ENCODE peak calls at places on chromosome 13, in seven cellular contexts. Z, B, E, W, I, D and H are unnamed samples.

GRCh38 chr13:91368676-91369425 is 21.4 kb downstream of the MIR17HG start:
- DNase-seq in I (peak), D (no peak), W (no peak), Z (no peak), B (peak), E (no peak), H (peak)

GRCh38 chr13:101916108-101916757 is 463.8 kb downstream of the ITGBL1 start:
- DNase-seq in I (peak), E (peak), D (peak), B (no peak), W (peak), Z (peak), H (no peak)

GRCh38 chr13:21663197-21663596 is 7.7 kb upstream of the FGF9 start:
- DNase-seq in D (no peak), E (peak), W (no peak), I (no peak), B (no peak), Z (no peak), H (no peak)

GRCh38 chr13:37429976-37430375 is 168.6 kb downstream of the POSTN start:
- DNase-seq in W (no peak), Z (no peak), D (no peak), B (peak), I (peak), E (peak), H (peak)

GRCh38 chr13:28324181-28324789 is 170.6 kb downstream of the FLT1 start:
- DNase-seq in Z (peak), I (peak), D (peak), W (peak), E (peak), B (peak), H (no peak)

GRCh38 chr13:109785141-109785891 is 1.1 kb downstream of the IRS2 start:
- DNase-seq in I (peak), B (peak), W (peak), E (peak), Z (peak), D (peak), H (peak)

GRCh38 chr13:102195566-102196462 is 206.0 kb downstream of the FGF14 start:
- DNase-seq in B (peak), D (peak), E (peak), W (no peak), I (peak), Z (no peak), H (peak)

GRCh38 chr13:28035146-28035782 is 46.8 kb upstream of the URAD start:
- DNase-seq in E (peak), B (peak), I (no peak), D (peak), Z (no peak), W (no peak), H (no peak)

GRCh38 chr13:67230774-67231480 is 791 bp upstream of the PCDH9 start:
- DNase-seq in I (peak), B (peak), W (peak), Z (peak), E (peak), D (peak), H (peak)

GRCh38 chr13:39035799-39036198 is 2.1 kb downstream of the PROSER1 start:
- DNase-seq in W (no peak), E (no peak), Z (no peak), D (no peak), B (no peak), I (no peak), H (no peak)

GRCh38 chr13:35964764-35965163 is 166.4 kb downstream of the DCLK1 start:
- DNase-seq in W (no peak), I (no peak), E (no peak), B (peak), D (no peak), Z (no peak), H (no peak)

GRCh38 chr13:36959438-36960116 is 39.5 kb upstream of the SMAD9 start:
- DNase-seq in Z (no peak), B (no peak), D (no peak), I (no peak), W (no peak), E (no peak), H (no peak)

GRCh38 chr13:27117947-27118346 is 53.7 kb downstream of the USP12 start:
- DNase-seq in Z (no peak), D (no peak), I (no peak), B (no peak), W (no peak), E (no peak), H (no peak)

GRCh38 chr13:59835569-59835968 is 328.2 kb downstream of the DIAPH3 start:
- DNase-seq in Z (no peak), I (no peak), D (no peak), B (no peak), E (no peak), W (no peak), H (no peak)

GRCh38 chr13:59834801-59835200 is 328.9 kb downstream of the DIAPH3 start:
- DNase-seq in Z (no peak), E (peak), D (no peak), I (peak), B (peak), W (no peak), H (peak)

DNA sequence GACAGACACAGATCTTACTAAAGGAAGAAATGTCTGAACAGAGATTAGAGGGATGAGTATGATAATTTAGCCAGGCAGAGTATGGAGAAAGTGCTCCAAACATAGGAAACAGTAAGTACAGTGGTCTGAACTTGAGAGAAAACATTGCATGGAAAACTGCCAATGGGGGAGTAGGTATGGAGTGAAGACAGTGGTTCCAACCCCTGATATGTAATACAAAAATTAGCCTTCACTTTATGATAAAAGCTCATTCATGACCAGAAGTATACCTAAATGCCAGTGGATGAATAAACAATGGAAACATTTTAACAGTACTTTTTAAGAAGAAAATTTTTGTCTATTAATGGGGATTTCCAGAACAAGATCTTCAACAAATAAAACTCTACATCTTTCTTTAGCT is 334.0 kb downstream of the DIAPH3 start:
- DNase-seq in Z (no peak), B (peak), E (no peak), W (no peak), I (peak), D (no peak), H (no peak)
- H3K4me2 ChIP-seq in Z (no peak), B (no peak), E (no peak), W (no peak), I (no peak), D (no peak), H (no peak)

GRCh38 chr13:99063952-99064351 is 86.1 kb upstream of the DOCK9 start:
- DNase-seq in W (no peak), D (no peak), Z (no peak), B (peak), I (no peak), E (no peak), H (no peak)

GRCh38 chr13:99062593-99062992 is 84.7 kb upstream of the DOCK9 start:
- DNase-seq in W (no peak), D (no peak), B (peak), I (peak), Z (no peak), E (peak), H (peak)

GRCh38 chr13:99064624-99065249 is 86.9 kb upstream of the DOCK9 start:
- DNase-seq in W (no peak), E (no peak), D (no peak), Z (no peak), I (no peak), B (no peak), H (no peak)

GRCh38 chr13:99061411-99061810 is 83.5 kb upstream of the DOCK9 start:
- DNase-seq in E (no peak), Z (no peak), B (no peak), I (no peak), D (no peak), W (no peak), H (no peak)

DNA sequence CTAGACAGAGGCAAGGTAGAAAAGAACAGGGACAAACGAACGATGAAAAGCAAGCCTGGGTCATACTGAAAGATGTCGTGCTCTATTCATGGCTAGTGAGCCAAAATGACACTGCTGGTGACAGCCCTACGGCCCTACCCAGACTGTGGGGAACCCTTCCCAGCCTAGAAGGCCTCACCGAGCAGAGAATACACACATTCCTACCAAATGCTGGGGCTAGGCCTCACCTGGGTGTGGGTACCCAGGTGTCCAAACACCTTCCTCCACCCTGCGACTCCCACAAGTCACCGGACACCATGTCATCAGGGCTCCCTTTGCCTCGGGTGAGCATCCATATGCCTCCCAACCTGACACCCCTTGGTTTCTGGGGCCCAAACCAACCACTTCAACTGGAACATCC is 85.3 kb upstream of the DOCK9 start:
- DNase-seq in W (no peak), E (no peak), B (no peak), Z (no peak), D (no peak), I (no peak), H (no peak)
- H3K9ac ChIP-seq in W (no peak), E (no peak), B (no peak), Z (no peak), D (no peak), I (no peak), H (peak)

GRCh38 chr13:76331948-76332712 is 554.1 kb downstream of the KCTD12 start:
- DNase-seq in E (no peak), Z (no peak), B (peak), D (no peak), I (peak), W (no peak), H (peak)

GRCh38 chr13:76330756-76331155 is 555.4 kb downstream of the KCTD12 start:
- DNase-seq in E (no peak), Z (no peak), B (no peak), W (no peak), I (no peak), D (no peak), H (no peak)

GRCh38 chr13:76330216-76330615 is 556.0 kb downstream of the KCTD12 start:
- DNase-seq in Z (no peak), D (no peak), I (no peak), W (no peak), E (no peak), B (no peak), H (no peak)

GRCh38 chr13:76329004-76329403 is 557.2 kb downstream of the KCTD12 start:
- DNase-seq in I (no peak), B (no peak), W (no peak), Z (no peak), D (no peak), E (no peak), H (no peak)

GRCh38 chr13:76326343-76326742 is 559.9 kb downstream of the KCTD12 start:
- DNase-seq in E (no peak), Z (no peak), B (no peak), D (no peak), I (no peak), W (no peak), H (no peak)
- H3K4me2 ChIP-seq in E (no peak), Z (no peak), B (no peak), D (no peak), I (no peak), W (no peak), H (no peak)

GRCh38 chr13:75437582-75438318 is 44.2 kb downstream of the TBC1D4 start:
- DNase-seq in Z (peak), B (peak), E (no peak), D (no peak), I (peak), W (no peak), H (peak)
- H3K9ac ChIP-seq in Z (no peak), B (no peak), E (no peak), D (no peak), I (no peak), W (no peak), H (no peak)

GRCh38 chr13:58598241-58598640 is 966.7 kb downstream of the PCDH17 start:
- DNase-seq in D (peak), E (no peak), Z (no peak), W (no peak), I (peak), B (no peak), H (peak)
- H3K4me2 ChIP-seq in D (no peak), E (no peak), Z (no peak), W (no peak), I (no peak), B (no peak), H (no peak)

GRCh38 chr13:47250141-47250540 is 353.3 kb upstream of the HTR2A start:
- DNase-seq in E (peak), D (no peak), W (no peak), B (peak), I (peak), Z (no peak), H (peak)
- H3K9ac ChIP-seq in E (no peak), D (no peak), W (no peak), B (no peak), I (no peak), Z (no peak), H (no peak)

DNA sequence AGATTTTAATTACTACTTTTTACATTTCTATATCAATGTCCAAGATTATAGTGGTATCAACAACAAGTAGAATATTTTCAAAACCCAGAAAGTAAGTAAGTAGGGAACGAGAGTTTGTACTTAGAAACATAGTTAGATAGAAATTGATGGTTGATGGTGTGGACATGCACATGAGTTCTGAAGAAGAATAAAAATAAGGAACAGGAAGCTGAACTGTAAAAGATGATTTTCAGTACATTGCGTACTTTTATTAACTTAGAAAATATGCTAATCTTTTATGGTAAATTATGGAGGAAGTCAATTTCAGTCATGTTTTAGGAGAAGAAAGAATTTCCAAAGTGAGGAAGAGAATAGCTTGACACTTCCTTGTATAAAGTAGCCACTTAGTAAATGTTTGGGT is 12.3 kb upstream of the GPR18 start:
- DNase-seq in W (no peak), I (no peak), B (no peak), Z (no peak), D (no peak), E (no peak), H (no peak)
- H3K4me2 ChIP-seq in W (no peak), I (no peak), B (no peak), Z (no peak), D (no peak), E (no peak), H (no peak)

GRCh38 chr13:20550799-20551198 is 16.2 kb upstream of the IFT88 start:
- DNase-seq in E (no peak), W (no peak), Z (no peak), D (no peak), I (no peak), B (no peak), H (no peak)

GRCh38 chr13:20558982-20559381 is 8.0 kb upstream of the IFT88 start:
- DNase-seq in B (no peak), D (no peak), I (no peak), W (no peak), Z (no peak), E (no peak), H (no peak)

GRCh38 chr13:20547479-20547908 is 19.5 kb upstream of the IFT88 start:
- DNase-seq in D (no peak), W (no peak), E (no peak), Z (no peak), I (no peak), B (no peak), H (no peak)

DNA sequence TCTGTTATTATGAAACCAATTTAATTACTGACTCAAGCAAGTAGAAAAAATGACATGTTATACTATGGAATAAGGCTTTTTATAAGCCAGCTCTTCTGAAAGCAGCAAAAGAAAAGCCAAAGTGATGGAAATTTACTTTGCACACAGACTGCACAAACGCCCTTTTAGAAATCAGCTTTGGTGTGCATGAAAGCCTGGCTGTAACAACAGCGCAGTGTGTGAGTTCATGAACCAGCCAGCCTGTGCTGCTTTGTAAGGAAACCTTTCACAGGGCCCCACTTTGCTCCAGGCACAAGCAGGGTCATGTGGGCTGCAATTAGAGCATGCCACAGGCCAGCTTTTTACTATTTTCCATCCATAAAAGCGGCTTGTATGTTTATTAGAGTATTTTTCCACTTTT is 13.6 kb upstream of the IFT88 start:
- DNase-seq in E (no peak), Z (no peak), D (no peak), B (no peak), I (no peak), W (no peak), H (no peak)
- H3K9ac ChIP-seq in E (no peak), Z (no peak), D (no peak), B (no peak), I (no peak), W (no peak), H (no peak)

GRCh38 chr13:86282450-86282849 is 483.2 kb upstream of the SLITRK6 start:
- DNase-seq in W (no peak), Z (no peak), B (no peak), E (no peak), D (no peak), I (peak), H (peak)
- H3K4me2 ChIP-seq in W (no peak), Z (no peak), B (no peak), E (no peak), D (no peak), I (no peak), H (no peak)